ENCODE peak calls at places on chromosomes 11 and 22, in four cellular contexts. H, A, N and I are unnamed samples.

GRCh38 chr22:45231293-45231692 is 9.4 kb downstream of the KIAA0930 start:
- DNase-seq in H (no peak), A (no peak), N (no peak), I (no peak)

GRCh38 chr11:86511086-86511551 is 136.4 kb downstream of the CCDC81 start:
- DNase-seq in H (no peak), A (no peak), N (peak), I (no peak)

GRCh38 chr11:69348414-69349235 is 54.7 kb downstream of the MYEOV start:
- DNase-seq in H (no peak), A (no peak), N (no peak), I (no peak)

GRCh38 chr11:119055901-119056300 is 1.1 kb downstream of the HYOU1 start:
- DNase-seq in H (peak), A (no peak), N (no peak), I (no peak)

GRCh38 chr11:111366560-111367410 is 12.3 kb downstream of the POU2AF1 start:
- DNase-seq in H (no peak), A (no peak), N (no peak), I (no peak)

GRCh38 chr11:66476841-66477251 is 3.4 kb upstream of the DPP3 start:
- DNase-seq in H (peak), A (no peak), N (no peak), I (peak)

GRCh38 chr11:122784325-122785155 is 53.8 kb upstream of the CRTAM start:
- DNase-seq in H (no peak), A (no peak), N (no peak), I (no peak)

GRCh38 chr11:112541140-112541901 is 280.7 kb upstream of the PLET1 start:
- DNase-seq in H (no peak), A (no peak), N (no peak), I (no peak)

GRCh38 chr11:72671144-72672099 is 2.8 kb downstream of the PDE2A start:
- DNase-seq in H (peak), A (no peak), N (no peak), I (no peak)

GRCh38 chr11:10350341-10350740 is 45.5 kb downstream of the ADM start:
- DNase-seq in H (no peak), A (no peak), N (no peak), I (peak)

GRCh38 chr11:112627588-112628045 is 333.6 kb upstream of the NCAM1 start:
- DNase-seq in H (no peak), A (no peak), N (peak), I (no peak)

GRCh38 chr11:19660076-19660475 is 52.6 kb upstream of the NAV2 start:
- DNase-seq in H (no peak), A (peak), N (peak), I (no peak)

GRCh38 chr11:123525511-123525918 is 95.4 kb downstream of the GRAMD1B start:
- DNase-seq in H (peak), A (no peak), N (no peak), I (no peak)

GRCh38 chr11:126282361-126282741 is 542 bp upstream of the TIRAP start:
- DNase-seq in H (peak), A (no peak), N (no peak), I (peak)
- TF ChIP-seq USF1 in H (no peak), A (no peak), N (no peak), I (no peak)

GRCh38 chr22:30685178-30685577 is 9.5 kb upstream of the OSBP2 start:
- DNase-seq in H (peak), A (no peak), N (no peak), I (no peak)

GRCh38 chr22:30691204-30691603 is 3.5 kb upstream of the OSBP2 start:
- DNase-seq in H (no peak), A (no peak), N (no peak), I (no peak)

GRCh38 chr22:30681840-30682239 is 12.8 kb upstream of the OSBP2 start:
- DNase-seq in H (no peak), A (no peak), N (no peak), I (no peak)

GRCh38 chr22:30689622-30690021 is 5.1 kb upstream of the OSBP2 start:
- DNase-seq in H (no peak), A (no peak), N (no peak), I (no peak)

GRCh38 chr22:30687358-30687757 is 7.3 kb upstream of the OSBP2 start:
- DNase-seq in H (no peak), A (no peak), N (no peak), I (no peak)
- TF ChIP-seq USF1 in H (no peak), A (no peak), N (no peak), I (no peak)

GRCh38 chr22:30424471-30425326 is 869 bp upstream of the MTFP1 start:
- DNase-seq in H (no peak), A (peak), N (no peak), I (no peak)
- TF ChIP-seq USF1 in H (no peak), A (no peak), N (no peak), I (no peak)

DNA sequence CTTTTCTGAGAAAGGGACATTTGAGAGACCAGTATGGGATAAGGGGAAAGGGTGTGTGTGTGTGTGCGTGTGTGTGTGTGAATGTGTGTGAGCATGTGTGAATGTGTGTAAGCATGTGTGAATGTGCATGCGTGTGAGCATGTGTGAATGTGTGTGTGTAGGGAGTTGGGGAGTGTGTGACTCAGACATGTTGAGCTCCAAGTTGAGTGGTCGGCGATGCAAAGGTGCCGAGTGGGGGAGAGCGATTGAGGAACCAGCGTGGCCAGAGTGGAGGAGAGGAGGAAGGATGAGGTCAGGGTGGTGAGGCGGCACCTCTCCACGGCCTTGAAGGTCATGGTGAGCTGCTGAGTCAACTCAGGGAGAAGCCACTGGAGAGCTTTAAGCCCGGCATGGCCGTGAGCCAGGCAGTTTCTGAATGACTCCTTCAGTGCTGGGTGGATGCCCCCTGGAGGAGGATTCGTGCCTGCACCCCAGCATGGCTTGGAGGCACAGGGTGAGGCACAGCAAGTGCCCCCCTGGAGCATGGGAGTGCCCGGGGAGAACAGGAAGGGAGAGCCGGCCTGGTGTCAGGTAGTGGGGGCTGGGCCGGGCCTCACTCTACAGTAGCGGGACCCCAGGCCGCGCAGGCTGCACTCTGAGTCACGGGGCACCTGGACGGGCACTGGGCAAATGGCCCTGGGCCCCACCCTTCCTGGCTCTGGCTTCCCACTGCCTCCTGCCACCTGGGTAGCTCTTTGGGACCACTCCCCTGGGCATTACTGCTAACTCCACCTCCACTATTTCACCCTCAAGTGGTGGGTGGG is 8.2 kb upstream of the CCDC88B start:
- DNase-seq in H (peak), A (peak), N (peak), I (peak)
- TF ChIP-seq USF1 in H (no peak), A (no peak), N (no peak), I (no peak)

GRCh38 chr11:34860034-34860433 is 56.1 kb downstream of the APIP start:
- DNase-seq in H (no peak), A (no peak), N (no peak), I (no peak)
- TF ChIP-seq USF1 in H (no peak), A (no peak), N (no peak), I (no peak)

DNA sequence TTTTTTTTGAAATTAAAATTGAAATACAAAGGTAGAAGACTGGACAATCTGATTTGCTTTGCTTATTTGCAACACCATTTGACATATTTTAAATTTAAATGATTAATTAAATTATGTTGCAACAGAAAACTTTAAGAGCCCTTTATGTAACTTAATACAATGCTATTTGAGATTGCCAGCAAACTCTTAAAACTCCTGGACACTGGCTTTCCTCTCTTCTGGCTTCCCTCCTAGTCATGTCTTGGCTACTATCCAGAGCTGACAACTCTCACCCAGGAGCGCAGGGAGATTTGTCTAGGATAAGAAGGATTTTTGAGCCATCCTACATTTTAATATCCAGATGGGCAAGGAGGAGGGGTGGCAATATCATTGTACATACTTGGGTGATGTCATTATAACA is 134.3 kb downstream of the ELP4 start:
- DNase-seq in H (no peak), A (no peak), N (no peak), I (no peak)
- TF ChIP-seq USF1 in H (no peak), A (no peak), N (no peak), I (no peak)